ENCODE peak calls at places on chromosomes 2 and 18, in eight cellular contexts. J is A549, W is IMR-90, H is SK-N-SH, C is K562, I is HepG2, F is GM12878, D is H1. V is an unnamed sample. For H3K4me1, the result is how much of the 10 kb centered on the place peaks cover.

GRCh38 chr2:16508061-16508851 is 157.4 kb downstream of the CYRIA start:
- DNase-seq in J (peak), W (no peak), D (peak), C (peak), I (peak), H (peak), F (no peak), V (no peak)

GRCh38 chr2:192315543-192315942 is 120.8 kb upstream of the TMEFF2 start:
- DNase-seq in F (no peak), D (no peak), C (no peak), W (no peak), J (no peak), H (no peak), I (no peak), V (no peak)

GRCh38 chr2:15092691-15093090 is 460.2 kb downstream of the LRATD1 start:
- DNase-seq in C (no peak), I (no peak), F (no peak), H (no peak), D (no peak), W (peak), J (no peak), V (no peak)

GRCh38 chr18:73829146-73829545 is 318.5 kb downstream of the FBXO15 start:
- DNase-seq in H (no peak), C (no peak), J (no peak), D (no peak), F (no peak), W (no peak), I (no peak), V (no peak)

GRCh38 chr2:78147466-78147865 is 625.3 kb upstream of the LRRTM4 start:
- DNase-seq in D (no peak), F (no peak), I (no peak), J (no peak), H (no peak), W (no peak), C (no peak), V (no peak)

GRCh38 chr18:9910709-9911108 is 3.1 kb upstream of the VAPA start:
- DNase-seq in F (no peak), J (no peak), D (no peak), I (no peak), W (no peak), C (no peak), H (no peak), V (no peak)

GRCh38 chr2:30405266-30405592 is 41.8 kb upstream of the LCLAT1 start:
- DNase-seq in J (no peak), W (no peak), D (no peak), I (no peak), C (no peak), H (no peak), F (no peak), V (no peak)

GRCh38 chr2:160430001-160430344 is 63.6 kb downstream of the RBMS1 start:
- DNase-seq in F (no peak), J (no peak), H (no peak), I (no peak), C (no peak), D (no peak), W (no peak), V (no peak)

GRCh38 chr2:170743530-170744239 is 26.5 kb upstream of the ERICH2 start:
- DNase-seq in C (peak), J (no peak), F (no peak), H (no peak), W (no peak), D (no peak), I (no peak), V (no peak)

GRCh38 chr2:100956081-100956480 is 46.0 kb upstream of the RPL31 start:
- DNase-seq in I (no peak), F (no peak), J (no peak), H (no peak), W (no peak), D (no peak), C (no peak), V (no peak)

GRCh38 chr18:59900222-59901128 is 679 bp downstream of the PMAIP1 start:
- DNase-seq in H (peak), I (no peak), F (no peak), C (peak), J (peak), D (no peak), W (peak), V (no peak)

GRCh38 chr18:54444309-54444914 is 86.7 kb downstream of the C18orf54 start:
- DNase-seq in W (peak), C (peak), F (no peak), I (peak), H (peak), J (peak), D (peak), V (peak)

GRCh38 chr18:31156831-31157763 is 5.6 kb downstream of the DSC1 start:
- DNase-seq in I (no peak), C (peak), W (no peak), J (no peak), F (no peak), H (no peak), D (no peak), V (no peak)

GRCh38 chr2:154686162-154686561 is 12.3 kb upstream of the KCNJ3 start:
- DNase-seq in J (no peak), D (no peak), W (no peak), C (no peak), I (no peak), H (no peak), F (no peak), V (no peak)

GRCh38 chr18:51350081-51350480 is 152.6 kb upstream of the MEX3C start:
- DNase-seq in C (no peak), J (no peak), I (no peak), F (no peak), H (no peak), W (no peak), D (no peak), V (no peak)

GRCh38 chr2:69353360-69353759 is 33.7 kb downstream of the GFPT1 start:
- DNase-seq in H (no peak), W (no peak), J (no peak), I (no peak), D (no peak), C (no peak), F (no peak), V (no peak)

GRCh38 chr2:218465987-218466633 is 47.2 kb downstream of the VIL1 start:
- DNase-seq in H (peak), D (no peak), J (peak), I (peak), C (peak), W (peak), F (no peak), V (no peak)

GRCh38 chr2:237864940-237865622 is 5.7 kb downstream of the RAMP1 start:
- DNase-seq in W (peak), F (no peak), C (no peak), D (no peak), H (peak), I (no peak), J (no peak), V (no peak)

GRCh38 chr2:232872826-232873225 is 2.8 kb downstream of the SNORC start:
- DNase-seq in C (no peak), F (no peak), H (peak), D (no peak), J (no peak), I (no peak), W (no peak), V (no peak)

GRCh38 chr2:42486145-42486906 is 7.5 kb downstream of the KCNG3 start:
- DNase-seq in C (no peak), J (no peak), I (peak), W (no peak), F (no peak), D (no peak), H (no peak), V (no peak)

GRCh38 chr18:13180614-13181375 is 37.8 kb upstream of the LDLRAD4 start:
- DNase-seq in F (no peak), W (no peak), H (peak), C (no peak), J (no peak), D (no peak), I (no peak), V (no peak)

GRCh38 chr18:73479472-73479871 is 611.7 kb upstream of the NETO1 start:
- DNase-seq in H (no peak), D (no peak), C (no peak), J (no peak), I (no peak), W (peak), F (no peak), V (no peak)

GRCh38 chr2:1886405-1886992 is 142.2 kb upstream of the PXDN start:
- DNase-seq in D (no peak), H (peak), W (peak), I (peak), J (peak), C (peak), F (no peak), V (peak)

GRCh38 chr2:10764101-10764785 is 42.8 kb downstream of the ATP6V1C2 start:
- DNase-seq in C (no peak), W (no peak), H (no peak), I (no peak), J (no peak), F (no peak), D (no peak), V (no peak)

GRCh38 chr2:195606179-195606578 is 50.8 kb upstream of the SLC39A10 start:
- DNase-seq in J (no peak), W (no peak), C (no peak), D (no peak), H (no peak), F (no peak), I (no peak), V (no peak)

GRCh38 chr2:151568541-151568940 is 158.8 kb downstream of the RIF1 start:
- DNase-seq in C (no peak), J (no peak), I (no peak), F (no peak), W (no peak), H (no peak), D (no peak), V (no peak)

GRCh38 chr2:60553496-60553991 is at the start of gene BCL11A:
- DNase-seq in C (peak), H (peak), D (peak), I (peak), F (no peak), J (peak), W (peak), V (peak)

GRCh38 chr2:128372621-128373341 is 54.1 kb upstream of the HS6ST1 start:
- DNase-seq in W (no peak), F (no peak), I (no peak), C (no peak), H (no peak), D (no peak), J (no peak), V (no peak)

GRCh38 chr18:58117685-58118403 is 73.8 kb downstream of the NEDD4L start:
- DNase-seq in J (peak), F (no peak), W (peak), H (no peak), D (no peak), C (peak), I (peak), V (peak)

GRCh38 chr2:43676322-43677050 is at the start of gene C1GALT1C1L:
- DNase-seq in J (peak), H (peak), W (peak), C (peak), I (peak), F (no peak), D (no peak), V (no peak)

GRCh38 chr2:1995086-1995485 is 250.8 kb upstream of the PXDN start:
- DNase-seq in C (no peak), F (no peak), J (no peak), W (no peak), I (no peak), H (no peak), D (no peak), V (no peak)

GRCh38 chr2:18176679-18177215 is 298.3 kb downstream of the KCNS3 start:
- DNase-seq in J (no peak), I (no peak), D (no peak), W (no peak), H (no peak), C (no peak), F (no peak), V (no peak)

GRCh38 chr18:23191952-23192662 is 56.8 kb downstream of the CABLES1 start:
- DNase-seq in J (no peak), C (no peak), F (no peak), W (peak), D (no peak), I (no peak), H (peak), V (no peak)

GRCh38 chr2:240964854-240965295 is 33.5 kb upstream of the SNED1 start:
- DNase-seq in F (no peak), C (no peak), H (no peak), J (no peak), I (no peak), D (no peak), W (no peak), V (no peak)

GRCh38 chr2:189014426-189015138 is 40.4 kb downstream of the COL3A1 start:
- DNase-seq in D (no peak), I (no peak), J (no peak), H (no peak), W (peak), F (no peak), C (no peak), V (no peak)

GRCh38 chr2:112634153-112634873 is 11.4 kb upstream of the SLC20A1 start:
- DNase-seq in J (no peak), C (no peak), W (no peak), D (no peak), F (no peak), H (no peak), I (no peak), V (no peak)
- TF ChIP-seq RAD21 in J (no peak), C (no peak), W (no peak), D (no peak), F (no peak), H (no peak), I (no peak), V (no peak)

GRCh38 chr18:61459896-61460295 is 126.7 kb downstream of the CDH20 start:
- DNase-seq in H (no peak), I (no peak), D (no peak), J (no peak), W (no peak), C (no peak), F (no peak), V (no peak)
- H3K4me1 ChIP-seq in H (under half), I (under half), D (under half), J (under half), W (under half), C (under half), F (under half), V (under half)

GRCh38 chr2:149586063-149586462 is 1.5 kb downstream of the MMADHC start:
- DNase-seq in F (no peak), C (peak), I (no peak), H (no peak), J (no peak), W (no peak), D (no peak), V (no peak)

GRCh38 chr2:149587220-149587949 is at the start of gene MMADHC:
- DNase-seq in J (peak), W (peak), D (peak), C (peak), H (peak), F (peak), I (peak), V (peak)

GRCh38 chr2:149586898-149587219 is 716 bp downstream of the MMADHC start:
- DNase-seq in D (no peak), J (no peak), I (no peak), H (no peak), F (no peak), W (no peak), C (no peak), V (no peak)

GRCh38 chr2:149585317-149585885 is 2.2 kb downstream of the MMADHC start:
- DNase-seq in W (peak), H (no peak), F (no peak), J (no peak), I (peak), C (no peak), D (no peak), V (no peak)

GRCh38 chr2:149587950-149588487 is 444 bp upstream of the MMADHC start:
- DNase-seq in J (no peak), F (no peak), D (no peak), C (no peak), I (no peak), W (no peak), H (peak), V (no peak)
- TF ChIP-seq RAD21 in J (no peak), F (no peak), D (no peak), C (no peak), I (no peak), W (no peak), H (no peak), V (no peak)

DNA sequence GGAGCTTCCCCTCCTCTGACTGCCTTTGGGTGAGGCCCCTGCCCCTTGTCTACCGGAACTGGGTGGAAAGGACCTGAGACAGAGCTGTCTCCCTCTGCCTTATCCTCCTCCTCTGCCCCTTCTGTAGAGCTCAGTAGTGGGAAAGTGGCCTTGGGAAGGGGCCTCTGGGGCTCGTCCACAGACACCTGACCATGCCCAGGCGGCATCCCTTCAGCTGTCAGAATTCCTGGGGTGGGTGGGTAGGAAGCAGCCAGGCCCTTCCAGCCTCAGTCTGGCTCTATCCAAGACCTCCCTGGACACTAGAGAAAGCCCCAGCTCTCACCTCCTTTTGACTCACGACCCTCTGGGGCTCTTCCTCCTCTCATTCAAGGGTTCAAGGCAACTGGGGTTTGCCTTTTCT is 35.6 kb downstream of the B3GNT2 start:
- DNase-seq in F (no peak), J (no peak), D (no peak), I (no peak), H (no peak), C (no peak), W (no peak), V (no peak)
- H3K4me1 ChIP-seq in F (under half), J (under half), D (under half), I (under half), H (under half), C (under half), W (under half), V (under half)

GRCh38 chr2:219783551-219783950 is 156.1 kb downstream of the SLC4A3 start:
- DNase-seq in D (no peak), C (no peak), I (no peak), W (peak), H (no peak), F (no peak), J (no peak), V (no peak)
- TF ChIP-seq RAD21 in D (no peak), C (no peak), I (no peak), W (no peak), H (no peak), F (no peak), J (no peak), V (no peak)

GRCh38 chr2:238942080-238942761 is 94.3 kb downstream of the TWIST2 start:
- DNase-seq in D (no peak), F (no peak), I (no peak), J (no peak), W (no peak), H (no peak), C (no peak), V (no peak)
- H3K4me1 ChIP-seq in D (under half), F (under half), I (under half), J (under half), W (under half), H (under half), C (under half), V (under half)

GRCh38 chr18:78978336-78979057 is 1.1 kb upstream of the SALL3 start:
- DNase-seq in H (no peak), W (no peak), F (no peak), D (no peak), C (no peak), I (no peak), J (no peak), V (no peak)
- TF ChIP-seq RAD21 in H (no peak), W (no peak), F (no peak), D (no peak), C (no peak), I (no peak), J (no peak), V (no peak)

GRCh38 chr2:200338692-200339091 is 32.2 kb downstream of the SPATS2L start:
- DNase-seq in J (no peak), W (no peak), H (no peak), C (no peak), F (no peak), D (no peak), I (peak), V (no peak)

GRCh38 chr2:200335657-200336056 is 29.2 kb downstream of the SPATS2L start:
- DNase-seq in I (peak), D (no peak), W (no peak), F (no peak), J (peak), C (no peak), H (no peak), V (no peak)

GRCh38 chr2:200336980-200337615 is 30.6 kb downstream of the SPATS2L start:
- DNase-seq in F (no peak), C (no peak), D (no peak), H (no peak), I (no peak), J (no peak), W (no peak), V (no peak)

GRCh38 chr2:200340527-200341224 is 34.2 kb downstream of the SPATS2L start:
- DNase-seq in I (no peak), F (no peak), D (no peak), W (peak), C (no peak), H (no peak), J (no peak), V (no peak)

GRCh38 chr2:200337621-200338020 is 31.1 kb downstream of the SPATS2L start:
- DNase-seq in C (no peak), W (no peak), D (no peak), I (no peak), H (no peak), J (no peak), F (no peak), V (no peak)
- H3K4me1 ChIP-seq in C (under half), W (under half), D (under half), I (half or more), H (under half), J (under half), F (under half), V (under half)

DNA sequence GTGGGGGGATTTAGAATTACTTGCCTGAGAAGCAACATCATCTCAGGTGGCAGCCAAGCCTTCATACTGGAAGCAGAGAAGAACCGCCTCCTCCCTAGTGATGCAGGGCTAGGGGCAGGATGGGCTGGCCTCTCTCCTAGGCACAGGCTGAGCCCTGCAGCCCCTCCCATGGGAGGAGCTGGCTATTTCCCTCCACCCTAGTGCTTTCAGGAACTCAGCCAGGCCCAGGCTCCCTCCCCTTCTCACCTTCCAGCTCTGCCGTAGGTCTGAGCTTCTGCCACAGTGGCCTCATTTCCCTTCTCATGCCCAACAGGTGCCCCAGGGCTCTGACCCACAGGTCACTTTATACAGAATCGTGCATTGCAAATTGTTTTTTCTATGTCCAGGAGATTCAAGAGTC is 31.0 kb downstream of the CENPA start:
- DNase-seq in H (peak), D (no peak), F (no peak), W (no peak), I (no peak), C (peak), J (no peak), V (peak)
- TF ChIP-seq RAD21 in H (no peak), D (no peak), F (no peak), W (no peak), I (no peak), C (no peak), J (no peak), V (no peak)

GRCh38 chr2:96882230-96882629 is 12.3 kb upstream of the SEMA4C start:
- DNase-seq in F (no peak), I (no peak), W (no peak), H (no peak), D (no peak), C (no peak), J (no peak), V (no peak)

GRCh38 chr2:96883306-96883705 is 13.4 kb upstream of the SEMA4C start:
- DNase-seq in F (no peak), W (no peak), C (no peak), H (no peak), I (no peak), D (no peak), J (no peak), V (no peak)

GRCh38 chr2:96884299-96885156 is 14.6 kb upstream of the SEMA4C start:
- DNase-seq in J (no peak), W (no peak), F (no peak), I (no peak), H (no peak), C (no peak), D (no peak), V (no peak)

GRCh38 chr2:96881349-96882195 is 11.7 kb upstream of the SEMA4C start:
- DNase-seq in J (no peak), C (peak), W (no peak), H (no peak), F (no peak), I (no peak), D (no peak), V (no peak)

DNA sequence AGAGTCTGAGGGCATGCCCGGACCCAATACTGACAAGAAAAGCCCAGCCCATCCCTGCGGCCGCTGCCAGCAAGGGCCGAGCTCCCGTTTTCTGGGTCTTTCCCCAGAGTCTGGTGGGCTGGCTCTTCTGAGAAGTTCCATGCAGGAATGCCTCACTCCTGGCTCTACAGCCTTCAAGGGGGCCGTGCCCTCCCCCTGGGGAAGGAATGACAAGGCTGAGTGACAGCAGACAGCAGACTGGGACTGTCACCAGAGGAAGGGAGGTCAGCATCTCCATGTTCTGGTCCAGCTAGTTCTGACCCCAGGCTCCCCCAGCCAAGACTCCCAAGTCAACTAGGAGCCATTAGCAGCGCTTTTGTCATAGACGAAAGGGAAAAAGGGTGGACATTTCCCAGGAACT is 13.0 kb upstream of the SEMA4C start:
- DNase-seq in H (no peak), I (no peak), F (no peak), C (no peak), J (no peak), W (no peak), D (no peak), V (no peak)
- H3K4me1 ChIP-seq in H (under half), I (under half), F (under half), C (under half), J (under half), W (under half), D (under half), V (under half)